ENCODE peak calls at places on chromosomes 1 and 21, in eight cellular contexts. Z is A549, D is heart left ventricle, G is SK-N-SH, F is heart right ventricle, B is sigmoid colon, W is upper lobe of right lung, U is right lobe of liver. O is an unnamed sample.
A peak's percentile ranks its signal among the peaks of the same experiment; 100 is the strongest.

GRCh38 chr1:149844650-149845255 is 54.6 kb upstream of the BOLA1 start:
- DNase-seq in Z (no peak), D (no peak), G (no peak), F (no peak), B (no peak), W (no peak), U (no peak), O (no peak)

GRCh38 chr1:8396083-8396911 is 78.4 kb downstream of the SLC45A1 start:
- DNase-seq in Z (no peak), D (no peak), G (no peak), F (no peak), B (no peak), W (no peak), U (no peak), O (no peak)

GRCh38 chr1:213035573-213035972 is 15.5 kb upstream of the RPS6KC1 start:
- DNase-seq in Z (no peak), D (no peak), G (no peak), F (no peak), B (no peak), W (no peak), U (no peak), O (no peak)

GRCh38 chr1:211495584-211495983 is 3.6 kb upstream of the RD3 start:
- DNase-seq in Z (no peak), D (no peak), G (no peak), F (no peak), B (peak; percentile 25), W (peak; percentile 40), U (no peak), O (no peak)

GRCh38 chr1:9009438-9010366 is 16.5 kb downstream of the SLC2A7 start:
- DNase-seq in Z (no peak), D (no peak), G (peak; percentile 60), F (peak; percentile 41), B (no peak), W (no peak), U (no peak), O (no peak)

GRCh38 chr1:33367488-33368405 is 46.8 kb upstream of the A3GALT2 start:
- DNase-seq in Z (peak; percentile 71), D (peak; percentile 88), G (peak; percentile 93), F (peak; percentile 90), B (peak; percentile 94), W (peak; percentile 93), U (peak; percentile 89), O (peak; percentile 79)

GRCh38 chr21:33198346-33199135 is 31.2 kb upstream of the IFNAR2 start:
- DNase-seq in Z (no peak), D (peak; percentile 70), G (no peak), F (peak; percentile 38), B (peak; percentile 75), W (no peak), U (peak; percentile 65), O (no peak)

GRCh38 chr1:150543500-150544143 is 5.6 kb upstream of the ADAMTSL4 start:
- DNase-seq in Z (no peak), D (no peak), G (peak; percentile 10), F (peak; percentile 52), B (no peak), W (no peak), U (peak; percentile 55), O (no peak)

GRCh38 chr21:37039434-37040075 is 33.1 kb downstream of the RIPPLY3 start:
- DNase-seq in Z (no peak), D (no peak), G (no peak), F (no peak), B (no peak), W (no peak), U (no peak), O (no peak)

GRCh38 chr1:18941221-18942141 is 15.0 kb downstream of the IFFO2 start:
- DNase-seq in Z (no peak), D (peak; percentile 51), G (no peak), F (no peak), B (no peak), W (no peak), U (no peak), O (no peak)

GRCh38 chr21:42975886-42976608 is 1.7 kb downstream of the PKNOX1 start:
- DNase-seq in Z (no peak), D (no peak), G (no peak), F (no peak), B (no peak), W (no peak), U (no peak), O (no peak)

GRCh38 chr1:39919545-39919944 is 17.8 kb upstream of the MYCL start:
- DNase-seq in Z (peak; percentile 71), D (no peak), G (peak; percentile 88), F (no peak), B (no peak), W (peak; percentile 77), U (peak; percentile 42), O (peak; percentile 36)

GRCh38 chr1:229870381-229870780 is 196.7 kb upstream of the GALNT2 start:
- DNase-seq in Z (no peak), D (no peak), G (no peak), F (no peak), B (no peak), W (no peak), U (no peak), O (no peak)

GRCh38 chr21:35465750-35466149 is 416.6 kb upstream of the RUNX1 start:
- DNase-seq in Z (no peak), D (no peak), G (no peak), F (no peak), B (no peak), W (no peak), U (no peak), O (no peak)

GRCh38 chr1:84688461-84689061 is 1.7 kb downstream of the SSX2IP start:
- DNase-seq in Z (no peak), D (no peak), G (no peak), F (no peak), B (no peak), W (no peak), U (no peak), O (no peak)

GRCh38 chr1:204990059-204990664 is 52.9 kb upstream of the CNTN2 start:
- DNase-seq in Z (no peak), D (no peak), G (no peak), F (no peak), B (no peak), W (no peak), U (no peak), O (no peak)

GRCh38 chr1:89635825-89636815 is 3.2 kb downstream of the LRRC8C start:
- DNase-seq in Z (no peak), D (no peak), G (no peak), F (no peak), B (no peak), W (no peak), U (no peak), O (no peak)

GRCh38 chr1:179087665-179088064 is 5.8 kb downstream of the TOR3A start:
- DNase-seq in Z (no peak), D (no peak), G (no peak), F (no peak), B (no peak), W (no peak), U (no peak), O (peak; percentile 26)

GRCh38 chr1:16017076-16017460 is 775 bp downstream of the HSPB7 start:
- DNase-seq in Z (no peak), D (no peak), G (no peak), F (no peak), B (no peak), W (no peak), U (no peak), O (no peak)
- H3K4me1 ChIP-seq in Z (peaks cover 25% of the 10 kb centered on the region), D (peaks cover 75% of the 10 kb centered on the region), G (peaks cover 57% of the 10 kb centered on the region), F (peaks cover 25% of the 10 kb centered on the region), B (peaks cover 89% of the 10 kb centered on the region), W (peaks cover 29% of the 10 kb centered on the region), U (no peaks in the 10 kb centered on the region), O (peaks cover 40% of the 10 kb centered on the region)

GRCh38 chr1:110344152-110344551 is 5.0 kb downstream of the RBM15 start:
- DNase-seq in Z (no peak), D (no peak), G (no peak), F (no peak), B (no peak), W (no peak), U (no peak), O (no peak)
- H3K4me1 ChIP-seq in Z (peaks cover 83% of the 10 kb centered on the region), D (peaks cover 89% of the 10 kb centered on the region), G (peaks cover 46% of the 10 kb centered on the region), F (peaks cover 16% of the 10 kb centered on the region), B (peaks cover 75% of the 10 kb centered on the region), W (peaks cover 83% of the 10 kb centered on the region), U (no peaks in the 10 kb centered on the region), O (peaks cover 5% of the 10 kb centered on the region)

GRCh38 chr1:31934706-31935629 is 3.2 kb downstream of the PTP4A2 start:
- DNase-seq in Z (no peak), D (no peak), G (no peak), F (no peak), B (no peak), W (no peak), U (no peak), O (no peak)

GRCh38 chr1:31936278-31936965 is 1.7 kb downstream of the PTP4A2 start:
- DNase-seq in Z (no peak), D (no peak), G (no peak), F (no peak), B (no peak), W (no peak), U (no peak), O (no peak)

GRCh38 chr1:31932491-31933316 is 5.5 kb downstream of the PTP4A2 start:
- DNase-seq in Z (no peak), D (no peak), G (no peak), F (no peak), B (no peak), W (no peak), U (no peak), O (no peak)

GRCh38 chr1:31936966-31937299 is 1.2 kb downstream of the PTP4A2 start:
- DNase-seq in Z (no peak), D (no peak), G (no peak), F (no peak), B (no peak), W (no peak), U (no peak), O (no peak)

DNA sequence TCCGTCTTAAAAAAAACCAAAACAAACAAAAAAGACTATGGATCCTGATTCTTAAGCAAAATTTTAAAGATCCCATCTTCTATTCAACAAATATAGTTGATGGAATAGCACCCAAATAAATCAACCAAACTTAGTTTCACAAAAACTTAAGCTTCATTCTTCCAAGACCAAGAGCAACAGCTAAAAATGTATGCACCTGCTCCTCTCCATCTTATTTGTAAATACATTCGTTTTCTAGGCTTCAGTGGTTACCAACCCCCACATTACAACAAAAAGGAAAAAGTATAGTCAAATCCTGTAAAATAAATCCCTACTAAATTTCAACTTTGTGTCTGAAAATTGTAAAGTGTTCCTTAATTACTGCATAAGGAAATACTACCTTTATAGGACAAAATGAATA is 3.9 kb downstream of the PTP4A2 start:
- DNase-seq in Z (no peak), D (no peak), G (no peak), F (no peak), B (no peak), W (no peak), U (no peak), O (no peak)
- H3K4me1 ChIP-seq in Z (peaks cover 76% of the 10 kb centered on the region), D (peaks cover 84% of the 10 kb centered on the region), G (peaks cover 17% of the 10 kb centered on the region), F (peaks cover 24% of the 10 kb centered on the region), B (peaks cover 85% of the 10 kb centered on the region), W (peaks cover 81% of the 10 kb centered on the region), U (peaks cover 4% of the 10 kb centered on the region), O (peaks cover 3% of the 10 kb centered on the region)

DNA sequence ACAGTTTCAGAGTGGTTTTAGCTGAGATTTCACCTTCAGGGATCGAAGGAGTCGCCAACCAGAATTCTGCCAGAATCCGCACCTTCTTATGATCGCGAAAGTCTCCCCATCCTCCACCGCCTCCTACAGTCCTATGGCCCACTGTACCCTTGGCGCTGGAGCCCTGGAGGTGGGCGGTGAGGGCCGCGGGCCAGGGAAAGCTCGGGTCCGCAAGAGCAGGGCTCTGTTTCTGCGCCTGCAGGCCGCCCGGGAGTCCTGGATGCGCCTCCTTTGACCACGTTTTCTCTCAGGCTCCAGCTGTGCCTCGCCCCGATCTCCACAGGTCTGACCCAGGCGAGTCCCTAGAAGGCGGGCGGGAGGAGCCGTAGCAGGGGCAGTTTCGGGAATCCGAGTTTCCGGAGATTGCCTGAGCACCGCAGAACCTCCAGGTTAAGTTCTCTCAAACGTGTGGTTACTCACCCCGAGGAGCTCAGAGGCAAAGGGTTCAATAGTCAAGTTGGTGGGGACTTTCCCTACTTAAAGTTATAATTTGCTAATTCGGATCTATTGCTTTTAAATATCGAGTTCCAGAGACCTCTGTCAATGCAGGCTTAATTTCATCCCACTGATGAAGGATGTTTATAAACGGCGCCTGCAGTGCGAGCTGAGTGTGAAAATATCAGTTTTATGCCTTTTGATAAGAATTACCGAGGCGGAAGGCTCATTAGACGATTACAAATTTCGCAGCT is 3.2 kb upstream of the LHX8 start:
- DNase-seq in Z (no peak), D (no peak), G (peak; percentile 63), F (no peak), B (peak; percentile 42), W (no peak), U (no peak), O (no peak)
- H3K4me1 ChIP-seq in Z (no peaks in the 10 kb centered on the region), D (peaks cover 22% of the 10 kb centered on the region), G (peaks cover 15% of the 10 kb centered on the region), F (peaks cover 3% of the 10 kb centered on the region), B (peaks cover 18% of the 10 kb centered on the region), W (peaks cover 12% of the 10 kb centered on the region), U (no peaks in the 10 kb centered on the region), O (no peaks in the 10 kb centered on the region)